ENCODE peak calls at places on chromosomes 6 and 20, in six cellular contexts. One of them, this sample, is unnamed.

GRCh38 chr6:67544851-67545452 is 1090.1 kb upstream of the ADGRB3 start:
- DNase-seq in SK-N-SH: no peak
- DNase-seq in GM12878: no peak
- DNase-seq in K562: no peak
- DNase-seq in HepG2: no peak
- DNase-seq in H1: no peak
- DNase-seq in this sample: no peak

GRCh38 chr6:41370488-41371111 is 35.2 kb downstream of the NCR2 start:
- DNase-seq in SK-N-SH: no peak
- DNase-seq in GM12878: no peak
- DNase-seq in K562: no peak
- DNase-seq in HepG2: no peak
- DNase-seq in H1: no peak
- DNase-seq in this sample: no peak

GRCh38 chr20:45173531-45173930 is 1.2 kb upstream of the PI3 start:
- DNase-seq in SK-N-SH: no peak
- DNase-seq in GM12878: no peak
- DNase-seq in K562: no peak
- DNase-seq in HepG2: no peak
- DNase-seq in H1: no peak
- DNase-seq in this sample: no peak

GRCh38 chr6:125415921-125416320 is 114.2 kb upstream of the HDDC2 start:
- DNase-seq in SK-N-SH: no peak
- DNase-seq in GM12878: no peak
- DNase-seq in K562: no peak
- DNase-seq in HepG2: no peak
- DNase-seq in H1: no peak
- DNase-seq in this sample: no peak

GRCh38 chr20:25278636-25279361 is 30.9 kb downstream of the PYGB start:
- DNase-seq in SK-N-SH: no peak
- DNase-seq in GM12878: no peak
- DNase-seq in K562: no peak
- DNase-seq in HepG2: no peak
- DNase-seq in H1: no peak
- DNase-seq in this sample: no peak

GRCh38 chr6:122696079-122696478 is 83.4 kb upstream of the FABP7 start:
- DNase-seq in SK-N-SH: no peak
- DNase-seq in GM12878: no peak
- DNase-seq in K562: no peak
- DNase-seq in HepG2: no peak
- DNase-seq in H1: no peak
- DNase-seq in this sample: no peak

GRCh38 chr6:155224031-155224451 is 39.8 kb upstream of the CLDN20 start:
- DNase-seq in SK-N-SH: no peak
- DNase-seq in GM12878: peak
- DNase-seq in K562: no peak
- DNase-seq in HepG2: peak
- DNase-seq in H1: no peak
- DNase-seq in this sample: peak

GRCh38 chr6:87674286-87674685 is 27.7 kb downstream of the AKIRIN2 start:
- DNase-seq in SK-N-SH: no peak
- DNase-seq in GM12878: no peak
- DNase-seq in K562: no peak
- DNase-seq in HepG2: no peak
- DNase-seq in H1: no peak
- DNase-seq in this sample: no peak

GRCh38 chr20:6492396-6493055 is 275.0 kb upstream of the BMP2 start:
- DNase-seq in SK-N-SH: no peak
- DNase-seq in GM12878: no peak
- DNase-seq in K562: no peak
- DNase-seq in HepG2: no peak
- DNase-seq in H1: no peak
- DNase-seq in this sample: no peak

GRCh38 chr20:5120189-5120484 is 379 bp upstream of the PCNA start:
- DNase-seq in SK-N-SH: no peak
- DNase-seq in GM12878: no peak
- DNase-seq in K562: no peak
- DNase-seq in HepG2: no peak
- DNase-seq in H1: no peak
- DNase-seq in this sample: no peak

GRCh38 chr6:158233214-158233795 is 65.2 kb downstream of the GTF2H5 start:
- DNase-seq in SK-N-SH: peak
- DNase-seq in GM12878: no peak
- DNase-seq in K562: no peak
- DNase-seq in HepG2: peak
- DNase-seq in H1: no peak
- DNase-seq in this sample: no peak

GRCh38 chr6:35594503-35595186 is 81.9 kb upstream of the TULP1 start:
- DNase-seq in SK-N-SH: no peak
- DNase-seq in GM12878: no peak
- DNase-seq in K562: no peak
- DNase-seq in HepG2: no peak
- DNase-seq in H1: no peak
- DNase-seq in this sample: no peak

GRCh38 chr20:17648782-17649730 is 33.0 kb downstream of the RRBP1 start:
- DNase-seq in SK-N-SH: peak
- DNase-seq in GM12878: peak
- DNase-seq in K562: peak
- DNase-seq in HepG2: no peak
- DNase-seq in H1: no peak
- DNase-seq in this sample: no peak

GRCh38 chr6:141202641-141203040 is 930.1 kb upstream of the GJE1 start:
- DNase-seq in SK-N-SH: no peak
- DNase-seq in GM12878: no peak
- DNase-seq in K562: no peak
- DNase-seq in HepG2: no peak
- DNase-seq in H1: no peak
- DNase-seq in this sample: no peak

GRCh38 chr6:32627831-32628230 is 9.4 kb upstream of the HLA-DQA1 start:
- DNase-seq in SK-N-SH: no peak
- DNase-seq in GM12878: peak
- DNase-seq in K562: no peak
- DNase-seq in HepG2: no peak
- DNase-seq in H1: no peak
- DNase-seq in this sample: peak

GRCh38 chr6:43669922-43670622 is 17.5 kb downstream of the MRPS18A start:
- DNase-seq in SK-N-SH: no peak
- DNase-seq in GM12878: no peak
- DNase-seq in K562: peak
- DNase-seq in HepG2: no peak
- DNase-seq in H1: no peak
- DNase-seq in this sample: peak

GRCh38 chr6:143583542-143584330 is 72.2 kb upstream of the FUCA2 start:
- DNase-seq in SK-N-SH: no peak
- DNase-seq in GM12878: no peak
- DNase-seq in K562: no peak
- DNase-seq in HepG2: no peak
- DNase-seq in H1: no peak
- DNase-seq in this sample: no peak

GRCh38 chr20:46670585-46671584 is 18.4 kb downstream of the TP53RK start:
- DNase-seq in SK-N-SH: no peak
- DNase-seq in GM12878: no peak
- DNase-seq in K562: no peak
- DNase-seq in HepG2: peak
- DNase-seq in H1: no peak
- DNase-seq in this sample: no peak

GRCh38 chr6:70108230-70108629 is 194.7 kb downstream of the COL9A1 start:
- DNase-seq in SK-N-SH: peak
- DNase-seq in GM12878: peak
- DNase-seq in K562: peak
- DNase-seq in HepG2: peak
- DNase-seq in H1: no peak
- DNase-seq in this sample: no peak

GRCh38 chr6:45921703-45922270 is 93.9 kb downstream of the CLIC5 start:
- DNase-seq in SK-N-SH: no peak
- DNase-seq in GM12878: no peak
- DNase-seq in K562: no peak
- DNase-seq in HepG2: no peak
- DNase-seq in H1: no peak
- DNase-seq in this sample: no peak

GRCh38 chr20:805713-806112 is 27.8 kb upstream of the FAM110A start:
- DNase-seq in SK-N-SH: no peak
- DNase-seq in GM12878: no peak
- DNase-seq in K562: no peak
- DNase-seq in HepG2: no peak
- DNase-seq in H1: no peak
- DNase-seq in this sample: no peak

GRCh38 chr20:46552460-46553420 is 2.3 kb upstream of the OCSTAMP start:
- DNase-seq in SK-N-SH: no peak
- DNase-seq in GM12878: peak
- DNase-seq in K562: no peak
- DNase-seq in HepG2: no peak
- DNase-seq in H1: no peak
- DNase-seq in this sample: peak

GRCh38 chr20:38412877-38413577 is 22.1 kb downstream of the SNHG17 start:
- DNase-seq in SK-N-SH: no peak
- DNase-seq in GM12878: no peak
- DNase-seq in K562: no peak
- DNase-seq in HepG2: no peak
- DNase-seq in H1: no peak
- DNase-seq in this sample: no peak

GRCh38 chr6:133749427-133749826 is 139.5 kb upstream of the TCF21 start:
- DNase-seq in SK-N-SH: no peak
- DNase-seq in GM12878: no peak
- DNase-seq in K562: no peak
- DNase-seq in HepG2: no peak
- DNase-seq in H1: no peak
- DNase-seq in this sample: no peak

GRCh38 chr6:20680697-20681165 is 146.5 kb downstream of the CDKAL1 start:
- DNase-seq in SK-N-SH: no peak
- DNase-seq in GM12878: no peak
- DNase-seq in K562: no peak
- DNase-seq in HepG2: no peak
- DNase-seq in H1: no peak
- DNase-seq in this sample: no peak

GRCh38 chr6:168671028-168671862 is 230.3 kb downstream of the SMOC2 start:
- DNase-seq in SK-N-SH: no peak
- DNase-seq in GM12878: no peak
- DNase-seq in K562: no peak
- DNase-seq in HepG2: no peak
- DNase-seq in H1: no peak
- DNase-seq in this sample: no peak

GRCh38 chr6:57021086-57021720 is 25.3 kb upstream of the KIAA1586 start:
- DNase-seq in SK-N-SH: peak
- DNase-seq in GM12878: no peak
- DNase-seq in K562: peak
- DNase-seq in HepG2: peak
- DNase-seq in H1: no peak
- DNase-seq in this sample: peak

DNA sequence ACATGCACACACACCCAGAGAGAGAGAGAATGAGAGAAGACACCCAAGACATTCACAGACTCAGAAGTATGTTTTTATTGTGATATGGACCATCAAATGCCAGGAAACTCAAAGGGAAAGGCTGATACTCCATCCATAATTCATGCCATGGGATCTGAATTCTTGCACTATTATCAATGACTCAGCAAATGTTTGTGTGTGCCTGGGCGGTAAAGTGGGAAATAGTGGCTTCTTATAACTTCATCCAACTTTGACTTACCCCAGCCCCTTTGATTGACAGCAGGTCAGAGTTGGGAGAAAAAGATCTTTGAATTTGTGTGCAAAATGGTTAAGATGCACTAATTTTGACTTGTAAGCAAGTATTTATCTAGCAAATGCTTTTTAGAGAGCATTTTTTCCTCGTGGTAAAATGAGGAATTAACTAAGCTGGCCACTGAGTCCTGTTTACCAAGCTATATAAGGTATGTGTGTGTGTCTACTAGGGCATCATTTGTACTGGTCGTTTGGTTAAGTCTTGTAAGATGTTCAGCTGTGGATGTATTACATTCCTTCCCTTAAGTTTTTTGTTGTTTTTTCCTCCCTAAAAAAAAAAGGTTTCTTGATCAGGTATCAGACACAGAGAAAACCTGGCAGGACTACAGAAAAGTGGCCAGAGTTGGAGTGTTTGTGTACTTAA is 3.1 kb upstream of the CCN2 start:
- DNase-seq in SK-N-SH: no peak
- DNase-seq in GM12878: no peak
- DNase-seq in K562: no peak
- DNase-seq in HepG2: no peak
- DNase-seq in H1: no peak
- DNase-seq in this sample: no peak
- H3K4me3 ChIP-seq in SK-N-SH: peak
- H3K4me3 ChIP-seq in GM12878: no peak
- H3K4me3 ChIP-seq in K562: no peak
- H3K4me3 ChIP-seq in HepG2: no peak
- H3K4me3 ChIP-seq in H1: no peak
- H3K4me3 ChIP-seq in this sample: no peak

DNA sequence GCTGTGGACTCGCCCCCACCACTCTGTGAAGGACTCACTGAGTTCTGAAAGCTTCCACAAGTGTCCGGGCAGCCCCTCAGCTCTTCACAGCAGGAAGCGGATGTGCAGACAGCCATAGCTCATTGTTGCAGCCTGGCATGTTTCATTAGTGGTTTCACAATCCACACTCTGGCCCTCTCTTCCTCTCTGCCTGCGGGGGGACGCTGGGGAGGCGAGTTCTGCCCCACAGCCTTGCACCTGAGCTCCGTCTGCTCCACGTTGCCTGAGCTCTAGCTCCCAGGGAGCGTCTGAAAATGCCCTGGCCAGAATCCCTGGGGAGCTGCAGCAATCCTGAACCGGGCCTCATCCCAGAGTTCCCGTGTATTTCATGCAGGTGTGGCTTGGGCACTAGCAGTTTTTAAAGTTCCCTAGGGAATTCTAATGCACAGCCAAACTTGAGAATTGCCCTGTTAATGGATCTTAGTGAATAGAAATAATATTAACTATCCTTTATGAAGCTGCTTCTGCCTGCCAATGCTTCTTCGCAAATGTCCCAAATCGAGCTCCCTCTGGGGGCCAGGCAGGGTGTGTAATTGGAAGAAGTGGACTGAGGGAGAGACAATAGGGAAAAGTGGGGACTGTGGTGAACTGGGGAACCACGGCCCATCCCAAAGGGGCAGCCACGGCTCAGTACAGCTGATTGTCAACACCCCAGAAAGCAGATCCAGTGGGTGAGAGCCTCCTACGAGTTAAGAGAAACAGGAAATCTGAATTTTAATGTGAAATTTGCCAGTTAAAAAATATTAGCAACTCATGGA is 51.5 kb downstream of the CTCFL start:
- DNase-seq in SK-N-SH: no peak
- DNase-seq in GM12878: peak
- DNase-seq in K562: no peak
- DNase-seq in HepG2: no peak
- DNase-seq in H1: no peak
- DNase-seq in this sample: peak
- TF ChIP-seq GABPA in SK-N-SH: no peak
- TF ChIP-seq GABPA in GM12878: no peak
- TF ChIP-seq GABPA in K562: no peak
- TF ChIP-seq GABPA in HepG2: no peak
- TF ChIP-seq GABPA in H1: no peak
- TF ChIP-seq GABPA in this sample: peak

GRCh38 chr20:14919473-14920157 is 582.2 kb upstream of the FLRT3 start:
- DNase-seq in SK-N-SH: no peak
- DNase-seq in GM12878: no peak
- DNase-seq in K562: no peak
- DNase-seq in HepG2: no peak
- DNase-seq in H1: peak
- DNase-seq in this sample: no peak
- TF ChIP-seq CTCF in SK-N-SH: no peak
- TF ChIP-seq CTCF in GM12878: no peak
- TF ChIP-seq CTCF in K562: no peak
- TF ChIP-seq CTCF in HepG2: no peak
- TF ChIP-seq CTCF in H1: no peak
- TF ChIP-seq CTCF in this sample: no peak

GRCh38 chr6:113120577-113121285 is 736.4 kb upstream of the MARCKS start:
- DNase-seq in SK-N-SH: no peak
- DNase-seq in GM12878: no peak
- DNase-seq in K562: no peak
- DNase-seq in HepG2: no peak
- DNase-seq in H1: no peak
- DNase-seq in this sample: peak
- H3K4me3 ChIP-seq in SK-N-SH: no peak
- H3K4me3 ChIP-seq in GM12878: no peak
- H3K4me3 ChIP-seq in K562: no peak
- H3K4me3 ChIP-seq in HepG2: no peak
- H3K4me3 ChIP-seq in H1: no peak
- H3K4me3 ChIP-seq in this sample: no peak